ENCODE peak calls at places on chromosome 16, in seven cellular contexts. One of them, this sample, is unnamed.

GRCh38 chr16:81296631-81297030 is 18.1 kb upstream of the GAN start:
- DNase-seq in SK-N-SH: no peak
- DNase-seq in body of pancreas: no peak
- DNase-seq in hepatocyte: no peak
- DNase-seq in right atrium auricular region: no peak
- DNase-seq in stomach: no peak
- DNase-seq in psoas muscle: no peak
- DNase-seq in this sample: no peak

GRCh38 chr16:10741844-10742243 is 1.8 kb upstream of the NUBP1 start:
- DNase-seq in SK-N-SH: peak; percentile 76
- DNase-seq in body of pancreas: peak; percentile 74
- DNase-seq in hepatocyte: no peak
- DNase-seq in right atrium auricular region: no peak
- DNase-seq in stomach: peak; percentile 61
- DNase-seq in psoas muscle: no peak
- DNase-seq in this sample: peak; percentile 33

GRCh38 chr16:30375830-30376229 is 1.2 kb downstream of the MYL11 start:
- DNase-seq in SK-N-SH: no peak
- DNase-seq in body of pancreas: no peak
- DNase-seq in hepatocyte: no peak
- DNase-seq in right atrium auricular region: no peak
- DNase-seq in stomach: no peak
- DNase-seq in psoas muscle: no peak
- DNase-seq in this sample: no peak

GRCh38 chr16:48365601-48366164 is 19.5 kb downstream of the SIAH1 start:
- DNase-seq in SK-N-SH: peak; percentile 90
- DNase-seq in body of pancreas: peak; percentile 95
- DNase-seq in hepatocyte: peak; percentile 95
- DNase-seq in right atrium auricular region: peak; percentile 90
- DNase-seq in stomach: peak; percentile 94
- DNase-seq in psoas muscle: peak; percentile 92
- DNase-seq in this sample: peak; percentile 88

GRCh38 chr16:8798174-8798527 is 512 bp downstream of the PMM2 start:
- DNase-seq in SK-N-SH: peak; percentile 29
- DNase-seq in body of pancreas: peak; percentile 20
- DNase-seq in hepatocyte: no peak
- DNase-seq in right atrium auricular region: no peak
- DNase-seq in stomach: no peak
- DNase-seq in psoas muscle: no peak
- DNase-seq in this sample: peak; percentile 18

GRCh38 chr16:48082516-48082915 is 73.3 kb downstream of the ABCC12 start:
- DNase-seq in SK-N-SH: no peak
- DNase-seq in body of pancreas: no peak
- DNase-seq in hepatocyte: no peak
- DNase-seq in right atrium auricular region: no peak
- DNase-seq in stomach: no peak
- DNase-seq in psoas muscle: no peak
- DNase-seq in this sample: peak; percentile 72

GRCh38 chr16:81190667-81191066 is 47.8 kb upstream of the BCO1 start:
- DNase-seq in SK-N-SH: no peak
- DNase-seq in body of pancreas: no peak
- DNase-seq in hepatocyte: no peak
- DNase-seq in right atrium auricular region: no peak
- DNase-seq in stomach: no peak
- DNase-seq in psoas muscle: no peak
- DNase-seq in this sample: no peak

GRCh38 chr16:49483251-49483650 is 109.6 kb downstream of the C16orf78 start:
- DNase-seq in SK-N-SH: no peak
- DNase-seq in body of pancreas: no peak
- DNase-seq in hepatocyte: no peak
- DNase-seq in right atrium auricular region: no peak
- DNase-seq in stomach: no peak
- DNase-seq in psoas muscle: no peak
- DNase-seq in this sample: no peak

GRCh38 chr16:53061701-53062159 is 6.9 kb downstream of the CHD9 start:
- DNase-seq in SK-N-SH: no peak
- DNase-seq in body of pancreas: no peak
- DNase-seq in hepatocyte: no peak
- DNase-seq in right atrium auricular region: no peak
- DNase-seq in stomach: peak; percentile 63
- DNase-seq in psoas muscle: peak; percentile 49
- DNase-seq in this sample: no peak

GRCh38 chr16:89094252-89094901 is 725 bp downstream of the ACSF3 start:
- DNase-seq in SK-N-SH: peak; percentile 63
- DNase-seq in body of pancreas: no peak
- DNase-seq in hepatocyte: no peak
- DNase-seq in right atrium auricular region: no peak
- DNase-seq in stomach: no peak
- DNase-seq in psoas muscle: no peak
- DNase-seq in this sample: no peak

GRCh38 chr16:26177438-26177837 is 485.7 kb downstream of the HS3ST4 start:
- DNase-seq in SK-N-SH: no peak
- DNase-seq in body of pancreas: no peak
- DNase-seq in hepatocyte: no peak
- DNase-seq in right atrium auricular region: no peak
- DNase-seq in stomach: no peak
- DNase-seq in psoas muscle: no peak
- DNase-seq in this sample: no peak

GRCh38 chr16:79823644-79824043 is 223.1 kb upstream of the MAF start:
- DNase-seq in SK-N-SH: no peak
- DNase-seq in body of pancreas: no peak
- DNase-seq in hepatocyte: no peak
- DNase-seq in right atrium auricular region: no peak
- DNase-seq in stomach: no peak
- DNase-seq in psoas muscle: no peak
- DNase-seq in this sample: no peak

GRCh38 chr16:86492267-86492960 is 17.9 kb upstream of the FOXF1 start:
- DNase-seq in SK-N-SH: no peak
- DNase-seq in body of pancreas: no peak
- DNase-seq in hepatocyte: no peak
- DNase-seq in right atrium auricular region: no peak
- DNase-seq in stomach: no peak
- DNase-seq in psoas muscle: no peak
- DNase-seq in this sample: no peak

GRCh38 chr16:86494565-86495356 is 15.6 kb upstream of the FOXF1 start:
- DNase-seq in SK-N-SH: no peak
- DNase-seq in body of pancreas: no peak
- DNase-seq in hepatocyte: no peak
- DNase-seq in right atrium auricular region: no peak
- DNase-seq in stomach: no peak
- DNase-seq in psoas muscle: no peak
- DNase-seq in this sample: no peak

GRCh38 chr16:86491643-86492030 is 18.7 kb upstream of the FOXF1 start:
- DNase-seq in SK-N-SH: no peak
- DNase-seq in body of pancreas: no peak
- DNase-seq in hepatocyte: no peak
- DNase-seq in right atrium auricular region: no peak
- DNase-seq in stomach: no peak
- DNase-seq in psoas muscle: no peak
- DNase-seq in this sample: no peak

GRCh38 chr16:86494039-86494564 is 16.2 kb upstream of the FOXF1 start:
- DNase-seq in SK-N-SH: no peak
- DNase-seq in body of pancreas: no peak
- DNase-seq in hepatocyte: no peak
- DNase-seq in right atrium auricular region: no peak
- DNase-seq in stomach: no peak
- DNase-seq in psoas muscle: no peak
- DNase-seq in this sample: no peak

DNA sequence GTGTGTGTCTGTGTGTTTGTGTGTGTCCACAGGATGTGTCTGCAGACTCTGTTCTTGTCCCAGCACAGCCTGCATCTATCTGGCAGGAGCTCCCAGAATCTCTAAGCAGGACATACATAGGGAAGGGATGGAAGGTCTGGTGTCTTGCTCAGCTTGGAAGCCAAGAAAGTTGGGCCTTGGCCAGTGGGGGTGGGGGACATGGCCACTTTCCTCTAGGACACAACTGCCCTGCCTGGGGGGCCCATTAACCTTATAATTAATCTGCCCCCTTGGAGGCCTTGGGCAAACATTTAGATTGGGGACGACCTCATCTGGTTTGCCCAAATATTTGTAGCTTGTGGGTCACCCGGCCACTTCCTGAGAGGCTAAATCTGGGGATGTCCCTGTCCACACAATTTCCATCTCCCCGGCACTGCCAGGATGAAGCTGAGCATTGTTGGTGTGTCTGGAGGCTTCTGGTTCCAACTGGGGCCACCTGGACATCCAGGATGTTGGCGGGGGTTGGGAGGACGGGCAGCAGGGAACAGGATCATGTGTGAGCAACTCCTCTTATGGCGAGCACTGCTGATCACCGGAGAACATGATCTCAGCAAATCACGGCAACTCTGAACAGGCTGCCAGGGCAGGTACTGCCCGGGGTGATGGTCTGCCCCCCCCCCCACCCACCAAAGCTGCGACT is 17.2 kb upstream of the FOXF1 start:
- DNase-seq in SK-N-SH: no peak
- DNase-seq in body of pancreas: no peak
- DNase-seq in hepatocyte: no peak
- DNase-seq in right atrium auricular region: no peak
- DNase-seq in stomach: no peak
- DNase-seq in psoas muscle: no peak
- DNase-seq in this sample: no peak
- H3K4me3 ChIP-seq in SK-N-SH: no peak overlapping the region
- H3K4me3 ChIP-seq in body of pancreas: no peak overlapping the region
- H3K4me3 ChIP-seq in hepatocyte: no peak overlapping the region
- H3K4me3 ChIP-seq in right atrium auricular region: no peak overlapping the region
- H3K4me3 ChIP-seq in stomach: no peak overlapping the region
- H3K4me3 ChIP-seq in psoas muscle: no peak overlapping the region
- H3K4me3 ChIP-seq in this sample: no peak overlapping the region

GRCh38 chr16:84368327-84368996 is at the start of gene ATP2C2:
- DNase-seq in SK-N-SH: peak; percentile 38
- DNase-seq in body of pancreas: peak; percentile 77
- DNase-seq in hepatocyte: peak; percentile 85
- DNase-seq in right atrium auricular region: no peak
- DNase-seq in stomach: peak; percentile 78
- DNase-seq in psoas muscle: no peak
- DNase-seq in this sample: no peak
- H3K27me3 ChIP-seq in SK-N-SH: peaks cover 70% of the 10 kb centered on the region
- H3K27me3 ChIP-seq in body of pancreas: no peaks in the 10 kb centered on the region
- H3K27me3 ChIP-seq in hepatocyte: peaks cover 32% of the 10 kb centered on the region
- H3K27me3 ChIP-seq in right atrium auricular region: peaks cover 8% of the 10 kb centered on the region
- H3K27me3 ChIP-seq in stomach: peaks cover 54% of the 10 kb centered on the region
- H3K27me3 ChIP-seq in psoas muscle: peaks cover 60% of the 10 kb centered on the region
- H3K27me3 ChIP-seq in this sample: peaks cover 15% of the 10 kb centered on the region

DNA sequence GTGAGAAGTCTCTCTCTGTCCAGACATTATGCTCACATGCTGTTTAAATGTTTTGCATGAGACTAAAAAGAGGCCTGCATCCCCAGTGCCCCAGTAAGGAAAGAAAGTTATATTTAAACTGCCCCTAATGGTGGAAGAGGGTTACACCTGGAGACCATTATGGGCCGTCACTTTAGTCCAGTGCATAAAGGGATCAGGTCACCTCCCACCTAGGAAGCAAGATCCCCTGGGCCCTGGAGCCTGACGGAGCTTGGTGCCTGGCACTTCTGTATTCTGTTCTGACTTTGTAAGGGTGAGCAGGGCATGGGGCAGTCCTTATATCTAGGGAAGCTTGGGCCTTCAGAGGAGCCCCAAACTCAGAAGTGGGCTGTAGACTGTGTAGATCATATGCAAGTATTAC is 67.9 kb downstream of the CPPED1 start:
- DNase-seq in SK-N-SH: no peak
- DNase-seq in body of pancreas: no peak
- DNase-seq in hepatocyte: no peak
- DNase-seq in right atrium auricular region: no peak
- DNase-seq in stomach: no peak
- DNase-seq in psoas muscle: no peak
- DNase-seq in this sample: no peak
- H3K36me3 ChIP-seq in SK-N-SH: no peaks in the 10 kb centered on the region
- H3K36me3 ChIP-seq in body of pancreas: no peaks in the 10 kb centered on the region
- H3K36me3 ChIP-seq in hepatocyte: no peaks in the 10 kb centered on the region
- H3K36me3 ChIP-seq in right atrium auricular region: no peaks in the 10 kb centered on the region
- H3K36me3 ChIP-seq in stomach: peaks cover 24% of the 10 kb centered on the region
- H3K36me3 ChIP-seq in psoas muscle: no peaks in the 10 kb centered on the region
- H3K36me3 ChIP-seq in this sample: no peaks in the 10 kb centered on the region

GRCh38 chr16:66905633-66906539 is 12.8 kb downstream of the CDH16 start:
- DNase-seq in SK-N-SH: peak; percentile 41
- DNase-seq in body of pancreas: peak; percentile 71
- DNase-seq in hepatocyte: peak; percentile 90
- DNase-seq in right atrium auricular region: no peak
- DNase-seq in stomach: peak; percentile 86
- DNase-seq in psoas muscle: no peak
- DNase-seq in this sample: no peak
- H3K4me3 ChIP-seq in SK-N-SH: no peak overlapping the region
- H3K4me3 ChIP-seq in body of pancreas: no peak overlapping the region
- H3K4me3 ChIP-seq in hepatocyte: no peak overlapping the region
- H3K4me3 ChIP-seq in right atrium auricular region: no peak overlapping the region
- H3K4me3 ChIP-seq in stomach: no peak overlapping the region
- H3K4me3 ChIP-seq in psoas muscle: no peak overlapping the region
- H3K4me3 ChIP-seq in this sample: no peak overlapping the region

DNA sequence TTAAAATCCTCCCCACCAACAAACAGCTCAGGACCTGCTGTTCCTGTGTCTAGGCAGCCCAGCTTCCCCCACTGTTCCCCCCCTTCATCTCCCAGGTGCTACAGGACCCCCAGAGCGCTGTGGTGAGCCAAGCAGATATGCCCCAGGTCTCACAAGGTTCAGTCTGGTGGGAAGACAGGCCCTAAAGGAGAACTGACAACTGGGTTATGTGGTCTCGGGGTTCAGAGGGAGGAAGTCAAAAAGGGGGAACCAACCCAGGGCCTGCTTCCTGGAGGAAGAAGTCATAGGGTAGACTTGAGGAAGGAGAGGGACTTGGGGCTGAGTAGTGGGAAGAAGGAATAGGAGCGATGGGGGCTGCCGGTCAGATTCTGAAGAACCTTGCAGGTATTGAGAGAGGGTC is 2.6 kb downstream of the RIPOR1 start:
- DNase-seq in SK-N-SH: no peak
- DNase-seq in body of pancreas: no peak
- DNase-seq in hepatocyte: no peak
- DNase-seq in right atrium auricular region: no peak
- DNase-seq in stomach: no peak
- DNase-seq in psoas muscle: no peak
- DNase-seq in this sample: no peak
- H3K27me3 ChIP-seq in SK-N-SH: no peaks in the 10 kb centered on the region
- H3K27me3 ChIP-seq in body of pancreas: no peaks in the 10 kb centered on the region
- H3K27me3 ChIP-seq in hepatocyte: no peaks in the 10 kb centered on the region
- H3K27me3 ChIP-seq in right atrium auricular region: no peaks in the 10 kb centered on the region
- H3K27me3 ChIP-seq in stomach: no peaks in the 10 kb centered on the region
- H3K27me3 ChIP-seq in psoas muscle: no peaks in the 10 kb centered on the region
- H3K27me3 ChIP-seq in this sample: no peaks in the 10 kb centered on the region

DNA sequence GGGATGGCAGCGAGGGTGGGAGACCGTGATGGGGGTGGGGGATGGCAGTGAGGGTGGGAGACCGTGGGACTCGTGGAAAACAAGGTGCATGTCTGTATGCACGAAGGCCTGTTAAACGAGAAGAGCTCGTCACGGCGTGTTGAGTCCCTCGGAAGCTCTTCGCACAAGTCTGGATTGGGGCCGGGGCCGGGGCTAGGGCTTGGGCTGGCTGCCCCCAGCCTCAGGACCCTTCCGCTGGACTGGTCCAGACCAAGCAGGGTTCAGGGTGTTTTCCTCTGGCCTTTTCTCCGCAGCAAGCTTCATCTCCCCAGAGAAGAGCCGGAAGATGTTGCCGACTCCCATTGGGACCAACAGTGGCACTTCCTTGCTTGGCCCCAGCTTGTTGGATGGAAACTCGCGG is 7.7 kb upstream of the JPT2 start:
- DNase-seq in SK-N-SH: no peak
- DNase-seq in body of pancreas: no peak
- DNase-seq in hepatocyte: no peak
- DNase-seq in right atrium auricular region: no peak
- DNase-seq in stomach: no peak
- DNase-seq in psoas muscle: no peak
- DNase-seq in this sample: no peak
- H3K36me3 ChIP-seq in SK-N-SH: peaks cover 87% of the 10 kb centered on the region
- H3K36me3 ChIP-seq in body of pancreas: no peaks in the 10 kb centered on the region
- H3K36me3 ChIP-seq in hepatocyte: no peaks in the 10 kb centered on the region
- H3K36me3 ChIP-seq in right atrium auricular region: peaks cover 96% of the 10 kb centered on the region
- H3K36me3 ChIP-seq in stomach: peaks cover 100% of the 10 kb centered on the region
- H3K36me3 ChIP-seq in psoas muscle: peaks cover 97% of the 10 kb centered on the region
- H3K36me3 ChIP-seq in this sample: peaks cover 66% of the 10 kb centered on the region